ENCODE peak calls at places on chromosomes 1 and 21, in five cellular contexts. One of them, this sample, is unnamed.

GRCh38 chr21:22201142-22201541 is 1202.9 kb downstream of the NCAM2 start:
- DNase-seq in astrocyte of the spinal cord: no peak
- DNase-seq in kidney epithelial cell: no peak
- DNase-seq in PC-3: no peak
- DNase-seq in foreskin fibroblast: no peak
- DNase-seq in this sample: no peak

GRCh38 chr21:45454081-45454923 is 49.3 kb downstream of the COL18A1 start:
- DNase-seq in astrocyte of the spinal cord: no peak
- DNase-seq in kidney epithelial cell: no peak
- DNase-seq in PC-3: no peak
- DNase-seq in foreskin fibroblast: peak; percentile 42
- DNase-seq in this sample: no peak

GRCh38 chr1:39170731-39171375 is 33.6 kb upstream of the MACF1 start:
- DNase-seq in astrocyte of the spinal cord: no peak
- DNase-seq in kidney epithelial cell: no peak
- DNase-seq in PC-3: no peak
- DNase-seq in foreskin fibroblast: peak; percentile 36
- DNase-seq in this sample: no peak

GRCh38 chr1:44719318-44719717 is 11.7 kb downstream of the RNU5D-1 start:
- DNase-seq in astrocyte of the spinal cord: no peak
- DNase-seq in kidney epithelial cell: no peak
- DNase-seq in PC-3: no peak
- DNase-seq in foreskin fibroblast: no peak
- DNase-seq in this sample: no peak

GRCh38 chr1:222105393-222105737 is 363.5 kb upstream of the DUSP10 start:
- DNase-seq in astrocyte of the spinal cord: no peak
- DNase-seq in kidney epithelial cell: no peak
- DNase-seq in PC-3: peak; percentile 86
- DNase-seq in foreskin fibroblast: no peak
- DNase-seq in this sample: no peak

GRCh38 chr1:35264861-35265260 is 3.6 kb upstream of the ZMYM4 start:
- DNase-seq in astrocyte of the spinal cord: peak; percentile 57
- DNase-seq in kidney epithelial cell: peak; percentile 41
- DNase-seq in PC-3: peak; percentile 67
- DNase-seq in foreskin fibroblast: peak; percentile 77
- DNase-seq in this sample: no peak

GRCh38 chr21:37244506-37245083 is 22.5 kb downstream of the VPS26C start:
- DNase-seq in astrocyte of the spinal cord: peak; percentile 10
- DNase-seq in kidney epithelial cell: no peak
- DNase-seq in PC-3: no peak
- DNase-seq in foreskin fibroblast: no peak
- DNase-seq in this sample: no peak

GRCh38 chr1:179017383-179018326 is 8.0 kb upstream of the FAM20B start:
- DNase-seq in astrocyte of the spinal cord: no peak
- DNase-seq in kidney epithelial cell: no peak
- DNase-seq in PC-3: peak; percentile 45
- DNase-seq in foreskin fibroblast: peak; percentile 70
- DNase-seq in this sample: no peak

GRCh38 chr1:67061266-67061665 is 7.3 kb upstream of the SLC35D1 start:
- DNase-seq in astrocyte of the spinal cord: no peak
- DNase-seq in kidney epithelial cell: no peak
- DNase-seq in PC-3: no peak
- DNase-seq in foreskin fibroblast: no peak
- DNase-seq in this sample: no peak

GRCh38 chr1:160652924-160653619 is 6.2 kb upstream of the SLAMF1 start:
- DNase-seq in astrocyte of the spinal cord: no peak
- DNase-seq in kidney epithelial cell: no peak
- DNase-seq in PC-3: no peak
- DNase-seq in foreskin fibroblast: no peak
- DNase-seq in this sample: no peak

GRCh38 chr21:34367320-34367935 is 3.6 kb downstream of the KCNE2 start:
- DNase-seq in astrocyte of the spinal cord: peak; percentile 77
- DNase-seq in kidney epithelial cell: peak; percentile 25
- DNase-seq in PC-3: peak; percentile 93
- DNase-seq in foreskin fibroblast: peak; percentile 91
- DNase-seq in this sample: peak; percentile 60
- TF ChIP-seq CTCF in astrocyte of the spinal cord: peak; percentile 90
- TF ChIP-seq CTCF in kidney epithelial cell: peak; percentile 81
- TF ChIP-seq CTCF in PC-3: peak; percentile 86
- TF ChIP-seq CTCF in foreskin fibroblast: peak; percentile 87
- TF ChIP-seq CTCF in this sample: peak; percentile 66

DNA sequence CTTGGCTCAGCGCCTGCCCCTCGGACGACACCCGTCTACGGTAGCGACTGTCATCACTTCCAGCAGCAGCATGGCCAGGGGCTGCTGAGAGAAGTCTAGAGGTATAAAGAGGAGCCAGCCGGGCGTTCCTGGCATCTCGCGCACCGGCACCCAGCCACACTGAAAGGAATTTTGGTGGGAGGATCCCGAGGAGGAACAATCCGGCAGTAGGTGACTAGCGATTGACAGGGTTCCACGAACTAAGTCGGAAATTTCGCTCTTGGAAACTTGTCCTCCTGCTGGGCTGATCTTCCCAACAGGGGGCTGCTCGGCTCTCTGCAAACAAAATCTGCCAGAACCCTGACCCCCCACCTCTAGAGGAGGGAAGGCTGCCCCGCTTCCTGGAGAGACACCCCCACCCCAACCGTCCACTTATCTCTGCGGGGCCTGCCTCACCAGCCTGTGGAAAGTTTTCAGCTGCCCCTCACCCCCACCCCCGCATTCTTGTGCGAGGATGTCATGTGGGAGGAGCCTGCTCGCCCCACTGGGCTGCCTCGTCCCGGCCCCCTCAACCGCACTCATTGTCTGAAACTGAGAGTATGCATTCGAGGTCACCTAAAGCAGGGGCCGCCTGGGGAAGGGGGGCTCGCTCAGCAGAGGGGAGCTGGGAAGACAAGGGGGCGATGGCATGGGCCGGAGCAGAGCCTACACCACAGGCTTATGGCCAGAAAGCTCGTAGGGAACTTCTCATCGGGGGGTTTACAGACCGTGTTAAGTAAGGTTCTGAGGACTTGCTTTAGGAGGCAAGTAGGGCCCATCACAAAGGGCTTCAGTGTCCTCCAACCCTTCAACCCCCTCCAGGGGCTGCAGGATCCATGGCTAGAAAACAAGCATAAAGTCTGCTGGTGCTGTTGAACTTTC is 9.6 kb downstream of the EPHA2 start:
- DNase-seq in astrocyte of the spinal cord: peak; percentile 95
- DNase-seq in kidney epithelial cell: peak; percentile 69
- DNase-seq in PC-3: peak; percentile 89
- DNase-seq in foreskin fibroblast: peak; percentile 95
- DNase-seq in this sample: no peak
- H3K4me3 ChIP-seq in astrocyte of the spinal cord: peak overlapping the region; percentile 18
- H3K4me3 ChIP-seq in kidney epithelial cell: peak overlapping the region; percentile 20
- H3K4me3 ChIP-seq in PC-3: peak overlapping the region; percentile 83
- H3K4me3 ChIP-seq in foreskin fibroblast: peak overlapping the region; percentile 52
- H3K4me3 ChIP-seq in this sample: peak overlapping the region; percentile 45

DNA sequence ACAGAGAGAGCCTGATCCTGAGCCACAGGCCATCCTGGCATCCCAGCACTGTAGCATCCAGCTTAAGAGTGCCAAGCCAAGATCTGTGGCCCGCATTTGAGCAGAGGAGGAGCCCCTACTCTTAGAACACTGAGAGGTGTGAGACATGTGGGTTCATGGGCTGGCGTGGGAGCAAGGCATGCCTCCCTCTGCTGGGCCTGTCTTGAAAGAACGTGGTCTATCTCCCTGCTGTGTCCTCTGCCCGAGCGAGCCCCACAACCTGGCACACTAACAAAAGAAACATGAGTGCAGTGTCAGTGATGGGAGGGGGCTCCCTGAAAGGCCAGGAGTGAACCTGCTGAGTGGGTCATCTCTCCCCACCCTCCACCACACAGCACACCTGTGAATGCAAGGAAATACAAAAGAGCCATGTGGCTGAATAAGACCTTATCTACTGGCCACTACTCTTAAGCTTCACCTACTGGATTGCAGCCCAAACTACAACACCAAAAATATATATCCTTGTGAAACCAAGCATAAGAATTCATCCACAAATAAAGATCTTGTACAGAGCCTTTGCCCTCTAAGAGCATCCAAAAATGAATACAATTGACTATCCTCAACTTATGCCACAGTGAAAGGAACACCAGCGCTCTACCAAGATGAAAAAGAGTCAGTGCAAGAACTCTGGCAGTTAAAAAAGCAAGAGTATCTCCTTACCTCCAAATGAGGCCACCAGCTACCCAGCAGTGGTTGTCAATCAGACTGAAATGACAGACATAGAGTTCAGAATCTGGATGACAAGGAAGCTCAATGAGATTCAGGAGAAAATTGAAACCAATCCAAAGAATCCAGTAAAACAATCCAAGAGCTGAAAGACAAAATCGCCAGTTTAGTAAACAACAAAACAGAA is 259.4 kb upstream of the DAB1 start:
- DNase-seq in astrocyte of the spinal cord: no peak
- DNase-seq in kidney epithelial cell: no peak
- DNase-seq in PC-3: no peak
- DNase-seq in foreskin fibroblast: no peak
- DNase-seq in this sample: no peak
- TF ChIP-seq CTCF in astrocyte of the spinal cord: no peak
- TF ChIP-seq CTCF in kidney epithelial cell: no peak
- TF ChIP-seq CTCF in PC-3: no peak
- TF ChIP-seq CTCF in foreskin fibroblast: no peak
- TF ChIP-seq CTCF in this sample: no peak

DNA sequence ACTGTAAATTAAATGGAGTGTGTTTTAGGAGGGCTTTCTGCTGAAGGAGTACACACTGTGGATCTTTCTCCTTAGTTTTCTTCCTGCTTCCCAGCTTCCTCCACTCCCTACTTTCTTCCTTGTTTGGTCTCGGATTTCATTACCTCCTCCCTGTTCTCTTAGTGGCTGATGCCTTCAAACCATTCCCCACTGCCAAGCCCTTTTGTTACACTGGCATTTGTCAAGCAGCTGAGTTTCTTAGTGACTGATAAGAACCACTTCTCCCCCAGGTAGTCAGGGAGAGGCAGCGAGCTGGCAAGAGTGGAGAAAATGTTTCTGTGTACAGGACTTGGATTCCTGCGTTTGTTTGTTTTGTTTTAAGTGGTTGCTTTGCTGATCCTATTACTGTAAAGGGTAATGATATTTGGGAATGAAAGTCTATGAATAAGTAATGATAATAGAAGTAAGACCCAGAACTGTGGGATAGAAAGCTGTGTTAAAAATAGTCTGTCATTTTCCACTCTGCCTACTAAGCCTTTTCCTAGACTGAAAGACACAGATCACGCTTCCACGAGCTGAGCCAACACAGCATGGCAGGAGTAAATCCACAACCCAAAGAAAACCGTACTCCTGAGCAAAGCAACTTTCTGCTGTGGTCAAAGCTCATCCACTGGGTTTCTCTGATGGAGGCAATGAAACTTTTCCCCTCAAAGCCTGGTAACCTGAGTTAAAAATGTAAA is 10.1 kb upstream of the SERTAD4 start:
- DNase-seq in astrocyte of the spinal cord: no peak
- DNase-seq in kidney epithelial cell: peak; percentile 64
- DNase-seq in PC-3: peak; percentile 74
- DNase-seq in foreskin fibroblast: peak; percentile 35
- DNase-seq in this sample: no peak
- H3K4me3 ChIP-seq in astrocyte of the spinal cord: no peak overlapping the region
- H3K4me3 ChIP-seq in kidney epithelial cell: no peak overlapping the region
- H3K4me3 ChIP-seq in PC-3: no peak overlapping the region
- H3K4me3 ChIP-seq in foreskin fibroblast: no peak overlapping the region
- H3K4me3 ChIP-seq in this sample: no peak overlapping the region

GRCh38 chr1:246925997-246926626 is 5.6 kb downstream of the AHCTF1 start:
- DNase-seq in astrocyte of the spinal cord: no peak
- DNase-seq in kidney epithelial cell: no peak
- DNase-seq in PC-3: no peak
- DNase-seq in foreskin fibroblast: no peak
- DNase-seq in this sample: no peak
- TF ChIP-seq CTCF in astrocyte of the spinal cord: no peak
- TF ChIP-seq CTCF in kidney epithelial cell: no peak
- TF ChIP-seq CTCF in PC-3: no peak
- TF ChIP-seq CTCF in foreskin fibroblast: no peak
- TF ChIP-seq CTCF in this sample: no peak

This sample was measured in AG04449.